ENCODE peak calls at places on chromosome 11, in five cellular contexts. B is fibroblast of the aortic adventitia, C is GM12864, P is neural progenitor cell, S is epithelial cell of proximal tubule. U is an unnamed sample.

GRCh38 chr11:5192738-5193137 is 7.7 kb downstream of the OR51V1 start:
- DNase-seq in P (no peak), C (no peak), B (no peak), S (no peak), U (no peak)

GRCh38 chr11:68989936-68990606 is 9.3 kb upstream of the MRGPRD start:
- DNase-seq in S (no peak), P (no peak), C (no peak), B (no peak), U (no peak)

GRCh38 chr11:134557571-134558257 is 145.7 kb upstream of the B3GAT1 start:
- DNase-seq in C (no peak), B (no peak), S (no peak), P (no peak), U (no peak)

GRCh38 chr11:1928038-1928890 is 8.8 kb downstream of the TNNT3 start:
- DNase-seq in P (peak), C (no peak), B (no peak), S (no peak), U (no peak)

GRCh38 chr11:10592331-10592730 is 23.9 kb upstream of the LYVE1 start:
- DNase-seq in P (no peak), C (no peak), B (peak), S (peak), U (peak)

GRCh38 chr11:131951146-131951545 is 580.7 kb downstream of the NTM start:
- DNase-seq in S (no peak), C (no peak), B (no peak), P (no peak), U (no peak)

GRCh38 chr11:72778535-72779494 is 15.0 kb downstream of the STARD10 start:
- DNase-seq in P (no peak), B (no peak), C (no peak), S (no peak), U (no peak)

GRCh38 chr11:33733978-33734377 is 2.2 kb downstream of the CD59 start:
- DNase-seq in C (no peak), S (no peak), B (no peak), P (no peak), U (no peak)

GRCh38 chr11:77044356-77044755 is 10.2 kb downstream of the B3GNT6 start:
- DNase-seq in B (no peak), P (no peak), S (no peak), C (no peak), U (no peak)

GRCh38 chr11:79198898-79199250 is 242.0 kb downstream of the TENM4 start:
- DNase-seq in B (peak), S (no peak), P (no peak), C (no peak), U (no peak)

GRCh38 chr11:87369888-87370287 is 332.2 kb downstream of the TMEM135 start:
- DNase-seq in S (no peak), C (no peak), P (no peak), B (no peak), U (no peak)

GRCh38 chr11:86473991-86474833 is 99.5 kb downstream of the CCDC81 start:
- DNase-seq in C (no peak), S (no peak), B (peak), P (no peak), U (no peak)

GRCh38 chr11:36376315-36376887 is 80.3 kb downstream of the PRR5L start:
- DNase-seq in B (peak), S (no peak), C (no peak), P (peak), U (no peak)

GRCh38 chr11:56380120-56380519 is 4.7 kb downstream of the OR8U1 start:
- DNase-seq in B (no peak), S (no peak), C (no peak), P (no peak), U (no peak)

GRCh38 chr11:122910775-122911174 is 28.2 kb downstream of the JHY start:
- DNase-seq in S (no peak), B (peak), C (no peak), P (peak), U (peak)

GRCh38 chr11:118342503-118343161 is at the start of gene CD3D:
- DNase-seq in C (no peak), P (no peak), B (no peak), S (no peak), U (no peak)

GRCh38 chr11:31968774-31969433 is 122.0 kb upstream of the RCN1 start:
- DNase-seq in B (peak), C (no peak), P (no peak), S (no peak), U (peak)

GRCh38 chr11:47907499-47907898 is 59.3 kb upstream of the NUP160 start:
- DNase-seq in C (no peak), S (no peak), P (no peak), B (peak), U (peak)

GRCh38 chr11:35986958-35987357 is 43.1 kb downstream of the LDLRAD3 start:
- DNase-seq in P (no peak), B (no peak), C (no peak), S (no peak), U (no peak)

GRCh38 chr11:114813216-114813615 is 134.9 kb downstream of the NXPE2 start:
- DNase-seq in B (no peak), C (no peak), S (no peak), P (no peak), U (no peak)

GRCh38 chr11:59226396-59226795 is 13.7 kb upstream of the MPEG1 start:
- DNase-seq in P (no peak), C (no peak), S (no peak), B (no peak), U (no peak)

GRCh38 chr11:69986421-69987229 is 91.5 kb upstream of the ANO1 start:
- DNase-seq in B (no peak), P (no peak), S (no peak), C (no peak), U (no peak)

GRCh38 chr11:126354631-126355323 is 709 bp upstream of the ST3GAL4 start:
- DNase-seq in C (no peak), S (no peak), B (no peak), P (no peak), U (no peak)

GRCh38 chr11:132942611-132943324 is 589.5 kb downstream of the OPCML start:
- DNase-seq in P (peak), C (no peak), B (no peak), S (no peak), U (no peak)

GRCh38 chr11:103488021-103488420 is 378.8 kb downstream of the DYNC2H1 start:
- DNase-seq in B (no peak), P (no peak), C (no peak), S (no peak), U (no peak)

GRCh38 chr11:60899021-60899936 is 7.1 kb downstream of the PRPF19 start:
- DNase-seq in S (no peak), P (peak), C (no peak), B (peak), U (no peak)

GRCh38 chr11:124074554-124074953 is 33.4 kb upstream of the OR10G7 start:
- DNase-seq in C (no peak), S (no peak), P (no peak), B (no peak), U (no peak)

GRCh38 chr11:124078591-124078990 is 36.7 kb upstream of the VWA5A start:
- DNase-seq in C (no peak), S (no peak), B (no peak), P (no peak), U (no peak)

GRCh38 chr11:124077266-124077665 is 36.1 kb upstream of the OR10G7 start:
- DNase-seq in C (no peak), S (no peak), B (no peak), P (no peak), U (no peak)

GRCh38 chr11:124075492-124075840 is 34.3 kb upstream of the OR10G7 start:
- DNase-seq in S (no peak), P (no peak), B (no peak), C (no peak), U (no peak)

DNA sequence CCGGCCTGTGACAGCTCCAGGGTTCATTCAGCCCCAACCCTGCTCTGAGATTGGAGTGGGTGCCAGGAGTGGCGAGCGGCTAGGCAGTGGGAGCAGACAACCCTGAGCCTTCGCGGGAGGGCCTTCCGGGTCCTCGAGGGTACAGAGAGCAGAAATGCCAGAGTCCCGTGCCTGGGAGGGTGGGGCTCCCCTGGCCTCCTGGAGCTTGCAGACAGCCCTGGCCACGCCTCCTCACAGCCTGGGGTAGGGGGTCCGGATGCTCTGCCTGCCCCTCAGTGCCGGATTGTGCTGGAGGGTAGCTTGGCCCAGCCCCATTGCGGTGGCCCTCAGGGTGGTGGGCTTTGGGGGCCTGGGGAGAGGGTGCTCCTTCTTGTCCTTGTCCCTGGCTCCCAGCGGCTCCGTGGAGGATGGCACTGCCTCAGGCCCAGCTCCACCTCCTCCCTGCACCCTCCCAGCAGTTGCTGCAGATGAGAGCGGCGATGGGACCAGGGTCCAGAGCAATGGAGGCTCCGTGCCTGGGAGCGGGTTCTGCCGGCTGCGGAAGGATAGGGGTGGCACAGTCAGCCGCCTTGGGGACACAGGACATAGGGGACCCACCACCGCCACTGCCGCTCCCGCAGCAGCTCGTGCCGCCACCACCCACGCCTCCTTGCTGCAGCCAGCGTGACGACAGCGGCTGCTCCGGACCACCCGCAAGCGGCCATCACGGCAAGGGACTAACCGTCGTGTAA is 34.9 kb upstream of the OR10G7 start:
- DNase-seq in S (no peak), P (no peak), B (no peak), C (no peak), U (no peak)
- H3K4me3 ChIP-seq in S (peak), P (no peak), B (peak), C (peak), U (peak)

DNA sequence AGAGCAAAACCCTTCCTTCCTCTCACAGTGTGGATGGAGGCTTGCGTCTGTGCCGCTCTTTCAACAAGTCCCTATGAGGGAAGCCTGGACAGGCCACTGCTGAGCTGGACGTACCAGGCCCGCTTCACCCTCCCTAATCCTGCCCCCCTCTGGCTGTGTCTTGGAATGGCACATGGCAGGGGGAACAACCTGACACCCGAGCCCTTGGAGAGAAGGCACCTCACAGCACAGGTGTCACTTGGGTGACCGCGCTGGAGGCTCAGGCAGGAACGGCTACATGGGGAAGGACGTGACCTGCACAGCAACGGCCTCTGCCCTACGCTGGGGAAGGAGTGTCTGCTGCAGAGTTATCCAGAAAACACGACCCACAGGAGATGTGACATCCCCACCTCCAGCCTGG is 11.0 kb downstream of the CARS1 start:
- DNase-seq in B (no peak), C (no peak), P (peak), S (no peak), U (no peak)
- TF ChIP-seq CTCF in B (peak), C (peak), P (peak), S (peak), U (peak)

GRCh38 chr11:102470257-102470656 is 17.7 kb upstream of the TMEM123 start:
- DNase-seq in B (no peak), S (no peak), C (no peak), P (no peak), U (no peak)

GRCh38 chr11:102468636-102469195 is 16.2 kb upstream of the TMEM123 start:
- DNase-seq in C (no peak), S (no peak), P (no peak), B (no peak), U (no peak)

GRCh38 chr11:102469196-102469821 is 16.7 kb upstream of the TMEM123 start:
- DNase-seq in S (no peak), C (no peak), P (no peak), B (peak), U (no peak)

GRCh38 chr11:102467080-102467708 is 14.6 kb upstream of the TMEM123 start:
- DNase-seq in S (no peak), P (no peak), B (no peak), C (no peak), U (no peak)

GRCh38 chr11:102467853-102468580 is 15.5 kb upstream of the TMEM123 start:
- DNase-seq in S (no peak), P (no peak), C (no peak), B (no peak), U (no peak)
- H3K4me3 ChIP-seq in S (no peak), P (no peak), C (no peak), B (no peak), U (no peak)

GRCh38 chr11:43933608-43934358 is 8.7 kb upstream of the C11orf96 start:
- DNase-seq in B (peak), P (peak), C (no peak), S (no peak), U (no peak)
- TF ChIP-seq CTCF in B (no peak), P (no peak), C (no peak), S (peak), U (no peak)

GRCh38 chr11:19234428-19234827 is 6.3 kb downstream of the E2F8 start:
- DNase-seq in C (no peak), S (no peak), B (no peak), P (no peak), U (no peak)

GRCh38 chr11:19229671-19230070 is 11.1 kb downstream of the E2F8 start:
- DNase-seq in B (no peak), P (no peak), C (no peak), S (no peak), U (no peak)

GRCh38 chr11:19237381-19237780 is 3.4 kb downstream of the E2F8 start:
- DNase-seq in S (no peak), C (no peak), P (no peak), B (no peak), U (no peak)

GRCh38 chr11:19228956-19229355 is 11.8 kb downstream of the E2F8 start:
- DNase-seq in P (no peak), B (no peak), C (no peak), S (no peak), U (no peak)

DNA sequence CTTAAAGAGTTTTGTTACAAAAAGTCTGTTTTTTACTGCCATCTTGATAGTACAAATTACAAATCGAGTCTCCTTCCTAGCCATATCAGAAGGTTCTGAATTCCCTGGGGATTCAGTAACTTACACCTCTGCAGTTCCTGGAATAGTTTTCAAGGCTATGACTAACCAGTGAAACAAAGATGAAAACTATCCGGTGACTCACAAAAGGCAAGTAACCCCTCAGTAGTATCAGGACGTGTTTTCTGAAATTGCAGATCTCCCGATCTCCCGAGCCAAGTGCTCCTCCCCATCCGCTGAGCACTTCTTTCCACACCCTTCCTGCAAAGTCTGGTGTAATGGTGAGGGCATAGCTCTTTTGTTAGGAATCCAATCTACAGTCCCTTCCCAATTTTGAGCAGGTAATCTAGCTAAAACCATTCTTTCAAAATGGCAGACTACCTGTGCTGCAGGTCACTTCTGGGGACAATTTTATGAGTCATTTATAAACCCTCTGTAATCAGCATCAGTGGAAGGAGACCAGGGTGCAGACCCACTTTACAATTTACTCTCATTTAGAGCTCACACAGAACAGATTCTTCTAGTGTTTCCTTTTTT is 7.7 kb downstream of the E2F8 start:
- DNase-seq in P (no peak), S (peak), B (peak), C (no peak), U (peak)
- H3K4me3 ChIP-seq in P (no peak), S (no peak), B (no peak), C (no peak), U (no peak)

GRCh38 chr11:115984228-115984627 is 480.0 kb upstream of the CADM1 start:
- DNase-seq in S (no peak), B (no peak), P (no peak), C (no peak), U (no peak)
- TF ChIP-seq CTCF in S (no peak), B (no peak), P (no peak), C (peak), U (no peak)

DNA sequence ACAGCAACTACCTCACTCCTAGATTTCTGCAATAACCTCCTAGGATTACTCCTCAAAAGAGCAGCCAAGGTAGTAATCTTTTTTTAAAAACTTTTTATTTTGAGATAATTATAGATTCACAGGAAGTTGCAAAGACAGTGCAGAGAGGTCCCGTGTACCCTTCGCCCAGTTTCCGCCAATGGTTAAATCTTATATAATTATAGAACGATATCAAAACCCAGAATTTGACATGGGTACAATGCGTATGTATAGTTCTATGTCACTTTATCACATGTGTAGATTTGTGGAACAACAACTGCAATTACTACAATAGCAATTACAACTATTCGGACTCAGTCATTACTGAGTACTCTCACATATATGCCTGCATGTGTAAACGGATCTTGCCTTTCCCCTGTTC is 94.8 kb upstream of the APOA1 start:
- DNase-seq in S (no peak), B (no peak), C (no peak), P (no peak), U (no peak)
- H3K4me3 ChIP-seq in S (no peak), B (no peak), C (no peak), P (no peak), U (no peak)

GRCh38 chr11:120259988-120260565 is 20.1 kb downstream of the POU2F3 start:
- DNase-seq in B (no peak), S (no peak), P (no peak), C (no peak), U (no peak)

GRCh38 chr11:120257346-120257745 is 17.4 kb downstream of the POU2F3 start:
- DNase-seq in P (no peak), B (no peak), C (no peak), S (no peak), U (no peak)

GRCh38 chr11:120259241-120259640 is 19.3 kb downstream of the POU2F3 start:
- DNase-seq in C (no peak), B (no peak), P (no peak), S (no peak), U (no peak)

GRCh38 chr11:120256779-120257178 is 16.8 kb downstream of the POU2F3 start:
- DNase-seq in S (no peak), P (no peak), B (no peak), C (no peak), U (no peak)

GRCh38 chr11:120258661-120259060 is 18.7 kb downstream of the POU2F3 start:
- DNase-seq in C (no peak), B (no peak), S (no peak), P (no peak), U (no peak)
- TF ChIP-seq CTCF in C (peak), B (no peak), S (no peak), P (no peak), U (no peak)

DNA sequence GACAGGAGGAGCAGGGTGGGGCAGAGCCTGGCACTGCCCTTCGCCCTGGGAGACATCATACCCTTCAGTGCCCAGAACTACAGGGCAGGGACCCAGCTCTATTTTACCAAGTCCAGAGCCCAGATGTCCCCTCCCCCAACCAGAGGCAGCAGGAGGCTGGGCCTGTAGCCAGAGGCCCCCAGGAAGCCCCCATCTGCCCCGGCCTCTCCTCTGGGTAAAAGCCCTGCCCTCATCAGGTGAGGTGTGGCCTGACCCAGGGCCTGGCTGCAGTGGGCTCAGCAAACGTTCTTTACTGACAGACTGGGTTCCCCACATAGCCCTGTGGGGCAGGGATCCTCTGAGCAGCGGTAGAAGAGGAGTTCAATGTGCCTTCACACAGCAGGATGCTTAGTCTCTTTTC is 51.8 kb upstream of the SLC22A12 start:
- DNase-seq in C (no peak), B (no peak), P (no peak), S (no peak), U (no peak)
- H3K4me3 ChIP-seq in C (no peak), B (no peak), P (no peak), S (no peak), U (no peak)

U was measured in AG09309.